ENCODE peak calls at places on chromosomes 4 and X, in five cellular contexts. Q, S, E, X and O are unnamed samples.
A peak's percentile ranks its signal among the peaks of the same experiment; 100 is the strongest.

GRCh38 chrX:41689711-41690110 is 938 bp downstream of the GPR34 start:
- DNase-seq in Q (peak; percentile 62), S (no peak), E (no peak), X (no peak), O (no peak)

GRCh38 chrX:49308604-49309269 is 5.3 kb downstream of the GAGE10 start:
- DNase-seq in Q (peak; percentile 19), S (peak; percentile 78), E (no peak), X (no peak), O (peak; percentile 44)

GRCh38 chr4:74764119-74764518 is 30.2 kb downstream of the BTC start:
- DNase-seq in Q (no peak), S (no peak), E (no peak), X (no peak), O (no peak)

GRCh38 chr4:178198691-178199090 is 756.5 kb upstream of the AGA start:
- DNase-seq in Q (peak; percentile 0), S (no peak), E (no peak), X (no peak), O (peak; percentile 8)

GRCh38 chrX:154378059-154378798 is 866 bp upstream of the EMD start:
- DNase-seq in Q (no peak), S (no peak), E (no peak), X (no peak), O (peak; percentile 54)

GRCh38 chr4:6771229-6771671 is 11.3 kb upstream of the KIAA0232 start:
- DNase-seq in Q (no peak), S (no peak), E (no peak), X (peak; percentile 63), O (no peak)

GRCh38 chrX:112687189-112687691 is 7.5 kb upstream of the LHFPL1 start:
- DNase-seq in Q (peak; percentile 10), S (no peak), E (no peak), X (no peak), O (peak; percentile 50)

GRCh38 chrX:57821703-57822375 is 88.4 kb downstream of the ZXDA start:
- DNase-seq in Q (peak; percentile 71), S (peak; percentile 66), E (peak; percentile 20), X (peak; percentile 7), O (peak; percentile 76)

GRCh38 chrX:46758163-46758955 is 559 bp downstream of the SLC9A7 start:
- DNase-seq in Q (no peak), S (no peak), E (peak; percentile 5), X (no peak), O (no peak)

GRCh38 chr4:103429283-103429682 is 231.1 kb upstream of the CENPE start:
- DNase-seq in Q (no peak), S (no peak), E (peak; percentile 11), X (no peak), O (no peak)

GRCh38 chrX:75547783-75548182 is 24.9 kb upstream of the ZDHHC15 start:
- DNase-seq in Q (peak; percentile 1), S (peak; percentile 67), E (no peak), X (no peak), O (peak; percentile 0)

GRCh38 chr4:88592600-88593448 is 544 bp downstream of the HERC3 start:
- DNase-seq in Q (peak; percentile 73), S (peak; percentile 79), E (peak; percentile 86), X (peak; percentile 62), O (peak; percentile 66)

GRCh38 chr4:108215055-108215454 is 46.3 kb upstream of the LEF1 start:
- DNase-seq in Q (no peak), S (no peak), E (no peak), X (no peak), O (no peak)

GRCh38 chrX:57573754-57574153 is 18.1 kb upstream of the ZXDB start:
- DNase-seq in Q (peak; percentile 36), S (peak; percentile 63), E (peak; percentile 7), X (no peak), O (peak; percentile 29)

GRCh38 chr4:1177274-1178141 is 5.1 kb upstream of the SPON2 start:
- DNase-seq in Q (no peak), S (no peak), E (no peak), X (no peak), O (no peak)

GRCh38 chr4:41969666-41970065 is 11.9 kb upstream of the DCAF4L1 start:
- DNase-seq in Q (no peak), S (peak; percentile 5), E (no peak), X (no peak), O (no peak)

GRCh38 chr4:54685810-54686209 is 28.1 kb downstream of the KIT start:
- DNase-seq in Q (no peak), S (no peak), E (no peak), X (no peak), O (no peak)

GRCh38 chr4:19063662-19064061 is 1042.1 kb upstream of the LCORL start:
- DNase-seq in Q (no peak), S (no peak), E (no peak), X (no peak), O (no peak)

GRCh38 chrX:13059676-13060499 is 15.5 kb upstream of the FAM9C start:
- DNase-seq in Q (peak; percentile 63), S (peak; percentile 68), E (no peak), X (no peak), O (no peak)

GRCh38 chr4:54231419-54232150 is 2.5 kb downstream of the PDGFRA start:
- DNase-seq in Q (peak; percentile 65), S (no peak), E (no peak), X (no peak), O (peak; percentile 74)

GRCh38 chrX:97224148-97224547 is 340.4 kb downstream of the RPA4 start:
- DNase-seq in Q (no peak), S (no peak), E (no peak), X (no peak), O (no peak)

GRCh38 chrX:39813631-39814246 is 284.0 kb downstream of the BCOR start:
- DNase-seq in Q (peak; percentile 37), S (no peak), E (no peak), X (no peak), O (peak; percentile 86)

GRCh38 chrX:10854594-10854993 is 234.2 kb upstream of the MID1 start:
- DNase-seq in Q (peak; percentile 15), S (no peak), E (no peak), X (no peak), O (no peak)